ENCODE peak calls at places on chromosomes 3 and 15, in eight cellular contexts. H, G, U, I, B, T, X and Q are unnamed samples.
A peak's percentile ranks its signal among the peaks of the same experiment; 100 is the strongest.

GRCh38 chr3:126546013-126546412 is 12.7 kb downstream of the C3orf22 start:
- DNase-seq in H (peak; percentile 32), G (no peak), U (no peak), I (no peak), B (no peak), T (no peak), X (peak; percentile 3), Q (no peak)

GRCh38 chr15:101615414-101615985 is 36.7 kb downstream of the TM2D3 start:
- DNase-seq in H (peak; percentile 87), G (no peak), U (no peak), I (no peak), B (no peak), T (no peak), X (no peak), Q (no peak)

GRCh38 chr15:51336011-51336410 is 2.4 kb downstream of the CYP19A1 start:
- DNase-seq in H (no peak), G (no peak), U (no peak), I (no peak), B (no peak), T (no peak), X (peak; percentile 40), Q (no peak)

GRCh38 chr3:136750209-136750921 is 1.8 kb downstream of the STAG1 start:
- DNase-seq in H (no peak), G (no peak), U (no peak), I (no peak), B (no peak), T (no peak), X (no peak), Q (no peak)

GRCh38 chr3:133983576-133984560 is 45.9 kb downstream of the SLCO2A1 start:
- DNase-seq in H (no peak), G (no peak), U (no peak), I (no peak), B (no peak), T (no peak), X (no peak), Q (no peak)

GRCh38 chr3:110731148-110731547 is 340.5 kb upstream of the NECTIN3 start:
- DNase-seq in H (no peak), G (no peak), U (no peak), I (no peak), B (no peak), T (no peak), X (no peak), Q (no peak)

GRCh38 chr3:123098411-123099330 is 31.8 kb downstream of the PDIA5 start:
- DNase-seq in H (no peak), G (no peak), U (no peak), I (no peak), B (no peak), T (no peak), X (no peak), Q (no peak)

GRCh38 chr15:90002428-90002844 is 1.3 kb downstream of the ZNF710 start:
- DNase-seq in H (peak; percentile 57), G (no peak), U (no peak), I (peak; percentile 53), B (peak; percentile 25), T (peak; percentile 25), X (peak; percentile 42), Q (peak; percentile 30)

GRCh38 chr15:99167640-99168039 is 62.8 kb downstream of the SYNM start:
- DNase-seq in H (no peak), G (no peak), U (no peak), I (no peak), B (no peak), T (no peak), X (no peak), Q (no peak)

GRCh38 chr3:30098656-30099454 is 507.5 kb upstream of the TGFBR2 start:
- DNase-seq in H (no peak), G (no peak), U (no peak), I (no peak), B (no peak), T (peak; percentile 56), X (no peak), Q (no peak)

GRCh38 chr15:44033894-44034293 is 161.2 kb downstream of the FRMD5 start:
- DNase-seq in H (no peak), G (no peak), U (no peak), I (no peak), B (no peak), T (peak; percentile 71), X (no peak), Q (peak; percentile 21)

GRCh38 chr3:194079702-194080172 is 56.2 kb upstream of the HES1 start:
- DNase-seq in H (no peak), G (no peak), U (no peak), I (no peak), B (no peak), T (no peak), X (no peak), Q (no peak)

GRCh38 chr3:130626021-130626420 is 109.0 kb downstream of the COL6A6 start:
- DNase-seq in H (no peak), G (peak; percentile 11), U (no peak), I (no peak), B (no peak), T (no peak), X (no peak), Q (no peak)